ENCODE peak calls at places on chromosomes 11 and 22, in seven cellular contexts. B is activated CD4-positive, CD25-positive, alpha-beta regulatory T cell; M is osteocyte; T is AG09319; Y is GM12891; P is activated CD4-positive, alpha-beta T cell treated with anti-CD3 and anti-CD28 coated beads, Interleukin-2, amount 50 U/mL, for 4 hours; O is nephron progenitor cell. K is an unnamed sample.
A peak's percentile ranks its signal among the peaks of the same experiment; 100 is the strongest.

GRCh38 chr22:33873186-33873585 is 47.1 kb downstream of the LARGE1 start:
- DNase-seq in M (no peak), P (no peak), T (no peak), O (no peak), B (no peak), Y (no peak), K (no peak)

GRCh38 chr11:203056-203944 is 3.9 kb downstream of the BET1L start:
- DNase-seq in Y (no peak), B (no peak), O (no peak), M (peak; percentile 63), P (no peak), T (no peak), K (no peak)

GRCh38 chr22:24807284-24807950 is 1.4 kb downstream of the SGSM1 start:
- DNase-seq in P (no peak), B (no peak), Y (no peak), O (peak; percentile 15), M (no peak), T (no peak), K (no peak)

GRCh38 chr11:107716884-107717532 is 5.2 kb upstream of the SLN start:
- DNase-seq in B (no peak), Y (no peak), T (no peak), M (no peak), P (no peak), O (no peak), K (no peak)

GRCh38 chr22:42170946-42171345 is 40.3 kb upstream of the CYP2D6 start:
- DNase-seq in M (no peak), O (no peak), P (no peak), B (no peak), T (no peak), Y (no peak), K (no peak)

GRCh38 chr11:2929880-2930704 is 872 bp upstream of the PHLDA2 start:
- DNase-seq in Y (peak; percentile 81), B (peak; percentile 27), T (no peak), M (no peak), P (no peak), O (peak; percentile 58), K (peak; percentile 81)

GRCh38 chr11:133078591-133079179 is 453.6 kb downstream of the OPCML start:
- DNase-seq in T (no peak), M (no peak), B (no peak), O (peak; percentile 71), P (no peak), Y (peak; percentile 43), K (no peak)

GRCh38 chr22:31106651-31107205 is 640 bp downstream of the SELENOM start:
- DNase-seq in B (no peak), M (no peak), T (peak; percentile 27), P (no peak), Y (no peak), O (no peak), K (no peak)

GRCh38 chr11:96246718-96247540 is 96.1 kb downstream of the MAML2 start:
- DNase-seq in O (no peak), B (no peak), Y (no peak), P (no peak), T (no peak), M (no peak), K (no peak)

GRCh38 chr11:56013805-56014204 is 13.6 kb upstream of the OR5AS1 start:
- DNase-seq in O (no peak), P (no peak), M (no peak), T (no peak), B (no peak), Y (no peak), K (no peak)

GRCh38 chr11:100863080-100863581 is 176.0 kb downstream of the ARHGAP42 start:
- DNase-seq in B (no peak), T (peak; percentile 97), P (no peak), O (no peak), M (no peak), Y (no peak), K (no peak)

GRCh38 chr11:20016526-20016925 is 143.7 kb downstream of the DBX1 start:
- DNase-seq in B (no peak), M (no peak), Y (no peak), O (no peak), T (no peak), P (no peak), K (no peak)

GRCh38 chr11:130671801-130672700 is 223.6 kb downstream of the ADAMTS15 start:
- DNase-seq in T (peak; percentile 89), B (no peak), P (no peak), O (peak; percentile 41), M (peak; percentile 92), Y (no peak), K (no peak)

GRCh38 chr11:63499874-63500273 is 6.0 kb upstream of the LGALS12 start:
- DNase-seq in T (no peak), P (no peak), O (no peak), M (no peak), Y (no peak), B (no peak), K (no peak)

GRCh38 chr11:17333799-17334586 is 17.6 kb upstream of the NCR3LG1 start:
- DNase-seq in T (no peak), P (no peak), M (no peak), Y (no peak), B (no peak), O (no peak), K (no peak)

GRCh38 chr22:47296405-47297260 is 534.2 kb downstream of the TBC1D22A start:
- DNase-seq in O (no peak), Y (no peak), M (peak; percentile 74), T (no peak), P (no peak), B (no peak), K (no peak)

K was measured in RWPE2.